ENCODE peak calls at places on chromosome 19, in six cellular contexts. N is sigmoid colon, Y is suprapubic skin, K is transverse colon, B is esophagus muscularis mucosa, I is K562. F is an unnamed sample.

GRCh38 chr19:55113570-55114039 is 3.8 kb downstream of the PPP1R12C start:
- DNase-seq in Y (peak), N (peak), K (peak), I (peak), B (peak), F (peak)

GRCh38 chr19:33435706-33436359 is 62.3 kb downstream of the CEBPG start:
- DNase-seq in I (no peak), Y (no peak), N (peak), B (no peak), K (no peak), F (no peak)

GRCh38 chr19:41264581-41265375 is 606 bp downstream of the HNRNPUL1 start:
- DNase-seq in I (peak), K (peak), B (no peak), N (peak), Y (peak), F (peak)

GRCh38 chr19:8585894-8586750 is 8.9 kb upstream of the MYO1F start:
- DNase-seq in N (no peak), Y (peak), B (no peak), K (peak), I (peak), F (no peak)

GRCh38 chr19:33432408-33433170 is 59.1 kb downstream of the CEBPG start:
- DNase-seq in K (no peak), Y (no peak), B (no peak), I (no peak), N (peak), F (no peak)

GRCh38 chr19:19475845-19476828 is 39.2 kb downstream of the TSSK6 start:
- DNase-seq in N (no peak), K (no peak), I (peak), Y (peak), B (no peak), F (no peak)

GRCh38 chr19:5536337-5536894 is 31.3 kb downstream of the TINCR start:
- DNase-seq in N (peak), B (no peak), K (no peak), I (peak), Y (no peak), F (peak)

GRCh38 chr19:5933391-5933998 is 19.4 kb downstream of the CAPS start:
- DNase-seq in I (no peak), N (no peak), K (no peak), Y (no peak), B (no peak), F (no peak)

GRCh38 chr19:16325161-16325527 is 518 bp downstream of the KLF2 start:
- DNase-seq in Y (no peak), I (peak), B (no peak), K (peak), N (peak), F (peak)

GRCh38 chr19:45354443-45354842 is 13.9 kb downstream of the KLC3 start:
- DNase-seq in N (no peak), B (no peak), Y (no peak), I (no peak), K (no peak), F (no peak)

GRCh38 chr19:42594617-42595489 is at the start of gene CEACAM8:
- DNase-seq in I (no peak), K (no peak), B (no peak), Y (no peak), N (no peak), F (peak)
- H3K4me3 ChIP-seq in I (no peak), K (no peak), B (no peak), Y (no peak), N (no peak), F (no peak)

DNA sequence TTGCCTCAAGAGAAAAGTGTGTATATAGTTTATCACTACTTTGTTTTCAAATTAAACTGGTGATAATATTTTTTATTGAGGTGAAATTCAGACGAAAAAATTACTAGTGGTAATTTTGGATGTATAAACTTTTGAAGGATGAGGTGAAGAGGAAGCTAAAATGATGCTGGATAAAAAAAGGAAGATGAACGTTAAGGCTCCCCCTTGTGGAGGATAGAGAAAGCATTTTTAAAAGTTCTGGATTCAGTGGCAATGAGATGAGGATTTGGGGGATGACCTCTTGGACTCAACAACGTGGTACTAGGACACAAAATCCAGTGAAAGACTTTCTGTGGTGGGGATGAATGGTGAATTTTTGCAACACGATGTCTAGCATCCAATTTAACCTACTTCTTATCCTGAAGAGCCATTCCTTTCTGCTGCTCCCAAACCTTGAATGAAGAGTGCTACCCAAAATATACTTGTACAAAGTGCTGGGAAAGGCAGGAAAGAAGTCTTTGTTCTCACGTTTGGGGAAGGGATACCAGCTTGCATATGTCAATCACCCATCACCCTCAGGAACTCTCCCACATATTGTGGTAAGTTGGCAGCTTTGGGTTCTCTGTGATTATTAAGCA is 7.3 kb upstream of the SIGLEC5 start:
- DNase-seq in N (no peak), K (no peak), B (no peak), I (peak), Y (no peak), F (no peak)
- TF ChIP-seq EP300 in N (no peak), K (no peak), B (no peak), I (no peak), Y (no peak), F (no peak)

DNA sequence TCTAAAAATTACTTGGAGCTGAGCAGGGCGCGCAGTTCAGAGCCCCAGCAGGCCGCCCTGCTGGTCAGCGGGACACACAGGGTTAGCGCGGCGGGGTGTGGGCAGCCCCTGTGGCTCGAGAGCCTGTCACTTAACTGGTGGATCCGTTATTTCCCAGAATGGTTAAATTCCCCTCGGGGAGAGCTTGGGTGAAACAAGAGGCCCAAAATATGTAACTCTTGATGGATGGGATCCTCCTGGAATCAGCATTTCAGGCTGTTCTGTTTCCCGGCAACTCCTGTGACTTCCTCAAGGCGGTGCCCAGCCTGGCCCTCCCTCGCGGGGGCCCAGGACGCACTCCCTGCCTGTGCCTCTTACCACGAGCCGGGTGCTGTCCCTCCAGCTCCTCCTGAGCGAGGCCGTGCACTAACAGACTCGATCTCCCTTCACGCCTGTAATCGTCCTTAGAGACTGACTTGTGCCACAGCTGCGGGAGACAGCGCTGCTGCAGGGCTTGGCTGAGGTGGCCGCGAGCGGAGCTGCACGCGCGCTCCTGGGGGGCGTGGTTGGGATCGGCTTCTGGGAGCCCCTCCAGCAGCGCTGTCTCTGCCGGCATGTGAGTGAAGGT is 9.7 kb downstream of the PTBP1 start:
- DNase-seq in K (no peak), I (no peak), B (no peak), Y (no peak), N (no peak), F (peak)
- TF ChIP-seq POLR2AphosphoS5 in K (no peak), I (no peak), B (no peak), Y (no peak), N (no peak), F (no peak)

DNA sequence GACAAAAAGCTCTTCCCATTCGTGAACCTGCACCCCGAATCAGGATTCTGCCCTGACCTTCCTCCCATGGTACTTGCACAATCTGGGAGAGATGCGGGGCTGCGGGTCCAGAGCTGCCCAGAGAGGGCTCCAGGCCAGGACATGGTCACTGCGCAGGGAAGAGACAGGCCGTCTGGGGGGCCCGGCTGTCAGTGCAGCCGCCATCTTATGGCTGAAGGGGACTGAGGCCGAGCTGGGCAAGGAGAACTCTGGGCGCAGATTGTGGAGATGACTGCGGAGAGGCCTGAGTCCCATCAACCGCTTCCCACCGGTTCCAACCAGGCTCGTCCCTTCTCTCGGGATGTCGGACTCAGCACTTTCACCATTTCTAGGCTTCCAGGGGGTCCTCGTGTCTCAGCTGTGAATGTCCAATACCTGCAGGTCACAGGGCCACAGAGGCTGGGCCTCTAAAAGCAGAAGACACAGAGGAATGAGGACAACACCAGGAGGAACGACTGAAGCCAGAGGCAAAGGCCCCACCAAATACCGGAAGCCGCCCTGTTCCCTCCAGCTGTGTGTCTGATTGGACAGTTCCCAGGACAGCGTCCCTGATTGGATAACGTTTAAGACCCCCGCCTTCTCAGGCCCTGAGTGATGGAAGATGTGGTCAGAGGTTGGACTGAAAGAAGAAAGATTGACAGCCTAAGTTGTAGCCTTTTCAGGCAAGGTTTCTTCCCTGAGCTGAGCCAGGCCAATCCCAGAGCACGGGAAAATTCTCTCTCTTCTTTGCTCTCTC is 117.1 kb upstream of the ZNF91 start:
- DNase-seq in I (no peak), B (peak), N (no peak), K (no peak), Y (no peak), F (no peak)
- H3K4me3 ChIP-seq in I (no peak), B (no peak), N (no peak), K (no peak), Y (no peak), F (no peak)

F was measured in upper lobe of left lung.